ENCODE peak calls at places on chromosomes 4 and X, in ten cellular contexts. Y is EL, X is esophagus squamous epithelium, I is left colon, S is right atrium auricular region, K is GM19239, R is cardiac fibroblast, C is PC-3, D is mucosa of descending colon, L is T1000. Z is an unnamed sample.

GRCh38 chr4:69858683-69859082 is 1.3 kb downstream of the SULT1E1 start:
- DNase-seq in Y (no peak), X (no peak), I (no peak), S (no peak), K (no peak), R (peak), C (peak), D (no peak), L (no peak), Z (peak)

GRCh38 chrX:132071260-132071659 is 48.2 kb downstream of the STK26 start:
- DNase-seq in Y (no peak), X (no peak), I (no peak), S (no peak), K (no peak), R (peak), C (peak), D (no peak), L (no peak), Z (peak)

GRCh38 chrX:18406531-18407266 is 18.7 kb upstream of the CDKL5 start:
- DNase-seq in Y (peak), X (no peak), I (no peak), S (no peak), K (no peak), R (peak), C (peak), D (no peak), L (no peak), Z (no peak)

GRCh38 chr4:70158576-70158975 is 4.5 kb downstream of the PRR27 start:
- DNase-seq in Y (no peak), X (no peak), I (no peak), S (no peak), K (no peak), R (no peak), C (no peak), D (peak), L (no peak), Z (no peak)

GRCh38 chrX:110938977-110939732 is 143.5 kb upstream of the CHRDL1 start:
- DNase-seq in Y (no peak), X (no peak), I (no peak), S (no peak), K (no peak), R (no peak), C (no peak), D (no peak), L (no peak), Z (no peak)

GRCh38 chr4:94588900-94589693 is 137.4 kb downstream of the PDLIM5 start:
- DNase-seq in Y (peak), X (no peak), I (no peak), S (no peak), K (no peak), R (no peak), C (peak), D (no peak), L (no peak), Z (peak)

GRCh38 chrX:130085551-130085986 is 24.7 kb downstream of the ELF4 start:
- DNase-seq in Y (peak), X (no peak), I (no peak), S (no peak), K (no peak), R (peak), C (no peak), D (no peak), L (no peak), Z (no peak)

GRCh38 chrX:83829874-83830273 is 31.1 kb upstream of the CYLC1 start:
- DNase-seq in Y (no peak), X (no peak), I (no peak), S (no peak), K (no peak), R (no peak), C (no peak), D (no peak), L (no peak), Z (no peak)

GRCh38 chr4:13081830-13082229 is 402.3 kb downstream of the RAB28 start:
- DNase-seq in Y (no peak), X (no peak), I (no peak), S (no peak), K (no peak), R (no peak), C (no peak), D (no peak), L (no peak), Z (no peak)

GRCh38 chr4:184568770-184569169 is 80.5 kb downstream of the CASP3 start:
- DNase-seq in Y (no peak), X (no peak), I (no peak), S (no peak), K (no peak), R (peak), C (no peak), D (no peak), L (no peak), Z (no peak)

GRCh38 chr4:28490669-28491068 is 1630.0 kb downstream of the STIM2 start:
- DNase-seq in Y (peak), X (no peak), I (no peak), S (no peak), K (no peak), R (peak), C (peak), D (no peak), L (no peak), Z (peak)

GRCh38 chrX:133497356-133497755 is 82.1 kb upstream of the GPC4 start:
- DNase-seq in Y (no peak), X (no peak), I (no peak), S (no peak), K (no peak), R (no peak), C (no peak), D (no peak), L (no peak), Z (no peak)

GRCh38 chrX:151815461-151815860 is 80.9 kb downstream of the CNGA2 start:
- DNase-seq in Y (no peak), X (no peak), I (no peak), S (peak), K (no peak), R (peak), C (no peak), D (no peak), L (no peak), Z (peak)

GRCh38 chr4:127995776-127996175 is 30.6 kb downstream of the ABHD18 start:
- DNase-seq in Y (peak), X (no peak), I (no peak), S (no peak), K (no peak), R (no peak), C (peak), D (no peak), L (no peak), Z (no peak)

GRCh38 chrX:47859686-47860085 is 23.0 kb downstream of the ZNF81 start:
- DNase-seq in Y (no peak), X (no peak), I (no peak), S (no peak), K (no peak), R (no peak), C (no peak), D (no peak), L (no peak), Z (no peak)

GRCh38 chr4:56209767-56210166 is 177.5 kb downstream of the AASDH start:
- DNase-seq in Y (no peak), X (no peak), I (no peak), S (no peak), K (no peak), R (no peak), C (no peak), D (no peak), L (no peak), Z (no peak)

GRCh38 chrX:42290608-42291007 is 367.3 kb upstream of the CASK start:
- DNase-seq in Y (no peak), X (no peak), I (no peak), S (no peak), K (no peak), R (peak), C (peak), D (no peak), L (no peak), Z (peak)

GRCh38 chrX:19912-20571 is 261.1 kb upstream of the PLCXD1 start:
- DNase-seq in Y (peak), X (no peak), I (no peak), S (no peak), K (no peak), R (peak), C (peak), D (peak), L (no peak), Z (no peak)

GRCh38 chr4:1044469-1045192 is 33.2 kb downstream of the FGFRL1 start:
- DNase-seq in Y (no peak), X (no peak), I (peak), S (no peak), K (no peak), R (no peak), C (no peak), D (peak), L (no peak), Z (no peak)

GRCh38 chr4:82798168-82799005 is at the start of gene SCD5:
- DNase-seq in Y (peak), X (no peak), I (peak), S (peak), K (peak), R (peak), C (peak), D (peak), L (peak), Z (peak)

GRCh38 chr4:120156115-120156718 is 89.6 kb upstream of the MAD2L1 start:
- DNase-seq in Y (peak), X (no peak), I (no peak), S (no peak), K (peak), R (peak), C (peak), D (no peak), L (peak), Z (peak)

GRCh38 chrX:115642895-115643530 is 82.0 kb downstream of the PLS3 start:
- DNase-seq in Y (peak), X (no peak), I (no peak), S (no peak), K (no peak), R (peak), C (peak), D (no peak), L (peak), Z (peak)

GRCh38 chr4:7052313-7052712 is 9.1 kb downstream of the TADA2B start:
- DNase-seq in Y (no peak), X (no peak), I (no peak), S (no peak), K (no peak), R (no peak), C (no peak), D (no peak), L (no peak), Z (no peak)

GRCh38 chr4:61500883-61501282 is 300.8 kb downstream of the ADGRL3 start:
- DNase-seq in Y (no peak), X (no peak), I (no peak), S (no peak), K (no peak), R (peak), C (peak), D (no peak), L (no peak), Z (peak)

GRCh38 chr4:4306920-4307319 is 16.9 kb downstream of the ZBTB49 start:
- DNase-seq in Y (no peak), X (no peak), I (no peak), S (no peak), K (no peak), R (no peak), C (no peak), D (no peak), L (no peak), Z (no peak)

GRCh38 chr4:44071959-44072955 is 376.4 kb downstream of the KCTD8 start:
- DNase-seq in Y (no peak), X (no peak), I (no peak), S (no peak), K (no peak), R (no peak), C (no peak), D (no peak), L (no peak), Z (no peak)

GRCh38 chr4:8202108-8202507 is 3.0 kb downstream of the SH3TC1 start:
- DNase-seq in Y (no peak), X (no peak), I (no peak), S (no peak), K (no peak), R (no peak), C (no peak), D (no peak), L (no peak), Z (no peak)

GRCh38 chr4:76174216-76174615 is 26.0 kb upstream of the NUP54 start:
- DNase-seq in Y (no peak), X (no peak), I (no peak), S (no peak), K (no peak), R (no peak), C (no peak), D (no peak), L (no peak), Z (no peak)

GRCh38 chr4:98430708-98431403 is 169.7 kb downstream of the RAP1GDS1 start:
- DNase-seq in Y (peak), X (no peak), I (no peak), S (no peak), K (no peak), R (peak), C (peak), D (no peak), L (no peak), Z (peak)

GRCh38 chr4:9594948-9595347 is 150.7 kb downstream of the DEFB131A start:
- DNase-seq in Y (no peak), X (no peak), I (no peak), S (no peak), K (no peak), R (no peak), C (no peak), D (no peak), L (no peak), Z (no peak)

GRCh38 chrX:136892412-136892811 is 11.9 kb upstream of the RBMX start:
- DNase-seq in Y (no peak), X (no peak), I (no peak), S (no peak), K (no peak), R (no peak), C (no peak), D (no peak), L (no peak), Z (no peak)

GRCh38 chr4:136680761-136681160 is 851.5 kb downstream of the PCDH18 start:
- DNase-seq in Y (no peak), X (no peak), I (no peak), S (no peak), K (no peak), R (no peak), C (no peak), D (no peak), L (no peak), Z (no peak)

GRCh38 chr4:55215087-55215486 is 89.7 kb upstream of the KDR start:
- DNase-seq in Y (no peak), X (no peak), I (no peak), S (no peak), K (no peak), R (no peak), C (no peak), D (no peak), L (no peak), Z (no peak)

GRCh38 chrX:65821721-65822496 is 154.5 kb downstream of the MSN start:
- DNase-seq in Y (no peak), X (no peak), I (peak), S (no peak), K (no peak), R (no peak), C (no peak), D (peak), L (no peak), Z (no peak)

GRCh38 chr4:41359836-41360213 is 103.1 kb downstream of the UCHL1 start:
- DNase-seq in Y (no peak), X (no peak), I (no peak), S (no peak), K (no peak), R (no peak), C (no peak), D (no peak), L (no peak), Z (no peak)

GRCh38 chr4:88138561-88138960 is 19.9 kb downstream of the ABCG2 start:
- DNase-seq in Y (peak), X (no peak), I (no peak), S (no peak), K (no peak), R (peak), C (peak), D (no peak), L (no peak), Z (peak)

GRCh38 chrX:73944582-73944947 is 359.4 kb upstream of the ZCCHC13 start:
- DNase-seq in Y (no peak), X (no peak), I (no peak), S (no peak), K (no peak), R (peak), C (no peak), D (no peak), L (no peak), Z (no peak)

GRCh38 chrX:136747003-136747986 is 33.4 kb downstream of the ARHGEF6 start:
- DNase-seq in Y (no peak), X (no peak), I (no peak), S (no peak), K (no peak), R (no peak), C (no peak), D (no peak), L (no peak), Z (no peak)

GRCh38 chr4:107780665-107781064 is 44.1 kb upstream of the SGMS2 start:
- DNase-seq in Y (no peak), X (no peak), I (no peak), S (no peak), K (no peak), R (no peak), C (no peak), D (no peak), L (no peak), Z (no peak)

Z was measured in choroid plexus epithelial cell.